ENCODE peak calls at places on chromosomes 16 and 17, in seven cellular contexts. A is foreskin keratinocyte, T is testis, B is cardiac fibroblast, L is GM10248, U is heart left ventricle, R is left lung. X is an unnamed sample.
A peak's percentile ranks its signal among the peaks of the same experiment; 100 is the strongest.

GRCh38 chr17:41967141-41967920 is 736 bp downstream of the CNP start:
- DNase-seq in A (peak; percentile 17), T (peak; percentile 76), B (peak; percentile 30), L (peak; percentile 39), U (peak; percentile 69), R (peak; percentile 83), X (peak; percentile 55)

GRCh38 chr16:12159672-12160071 is 183.1 kb downstream of the SNX29 start:
- DNase-seq in A (no peak), T (no peak), B (no peak), L (no peak), U (no peak), R (no peak), X (no peak)

GRCh38 chr16:31513126-31513525 is 4.9 kb upstream of the RUSF1 start:
- DNase-seq in A (peak; percentile 87), T (no peak), B (peak; percentile 59), L (no peak), U (no peak), R (no peak), X (no peak)

GRCh38 chr17:34527908-34528470 is 51.4 kb upstream of the TMEM132E start:
- DNase-seq in A (no peak), T (no peak), B (no peak), L (no peak), U (no peak), R (no peak), X (no peak)

GRCh38 chr17:73015722-73016276 is 76.7 kb downstream of the SLC39A11 start:
- DNase-seq in A (no peak), T (no peak), B (no peak), L (no peak), U (no peak), R (no peak), X (no peak)

GRCh38 chr16:21159281-21159951 is 942 bp downstream of the LDAF1 start:
- DNase-seq in A (peak; percentile 54), T (peak; percentile 61), B (peak; percentile 13), L (peak; percentile 56), U (peak; percentile 68), R (peak; percentile 87), X (peak; percentile 10)

GRCh38 chr17:79851461-79851817 is 12.2 kb upstream of the CBX4 start:
- DNase-seq in A (peak; percentile 89), T (no peak), B (no peak), L (no peak), U (no peak), R (peak; percentile 84), X (no peak)

GRCh38 chr16:5033256-5034166 is at the start of gene NAGPA:
- DNase-seq in A (peak; percentile 76), T (peak; percentile 95), B (peak; percentile 90), L (peak; percentile 93), U (peak; percentile 93), R (peak; percentile 95), X (peak; percentile 82)

GRCh38 chr17:78844301-78845005 is 3.8 kb upstream of the USP36 start:
- DNase-seq in A (peak; percentile 32), T (no peak), B (peak; percentile 29), L (no peak), U (no peak), R (no peak), X (no peak)

GRCh38 chr17:78583091-78583490 is 5.9 kb upstream of the DNAH17 start:
- DNase-seq in A (no peak), T (no peak), B (no peak), L (no peak), U (no peak), R (peak; percentile 49), X (no peak)

GRCh38 chr17:5861246-5861645 is 208.9 kb upstream of the WSCD1 start:
- DNase-seq in A (no peak), T (no peak), B (no peak), L (no peak), U (no peak), R (no peak), X (no peak)

GRCh38 chr17:19461681-19462080 is 50.6 kb downstream of the RNF112 start:
- DNase-seq in A (no peak), T (no peak), B (no peak), L (no peak), U (no peak), R (no peak), X (no peak)

GRCh38 chr17:44977740-44978584 is 9.9 kb upstream of the C1QL1 start:
- DNase-seq in A (no peak), T (no peak), B (no peak), L (no peak), U (no peak), R (no peak), X (no peak)

GRCh38 chr17:44981221-44981968 is 13.3 kb upstream of the C1QL1 start:
- DNase-seq in A (peak; percentile 61), T (no peak), B (peak; percentile 47), L (no peak), U (no peak), R (no peak), X (no peak)

GRCh38 chr17:44982113-44982702 is 14.1 kb upstream of the C1QL1 start:
- DNase-seq in A (no peak), T (no peak), B (no peak), L (no peak), U (no peak), R (no peak), X (no peak)

GRCh38 chr17:44978807-44979206 is 10.7 kb upstream of the C1QL1 start:
- DNase-seq in A (no peak), T (no peak), B (no peak), L (no peak), U (no peak), R (no peak), X (no peak)

DNA sequence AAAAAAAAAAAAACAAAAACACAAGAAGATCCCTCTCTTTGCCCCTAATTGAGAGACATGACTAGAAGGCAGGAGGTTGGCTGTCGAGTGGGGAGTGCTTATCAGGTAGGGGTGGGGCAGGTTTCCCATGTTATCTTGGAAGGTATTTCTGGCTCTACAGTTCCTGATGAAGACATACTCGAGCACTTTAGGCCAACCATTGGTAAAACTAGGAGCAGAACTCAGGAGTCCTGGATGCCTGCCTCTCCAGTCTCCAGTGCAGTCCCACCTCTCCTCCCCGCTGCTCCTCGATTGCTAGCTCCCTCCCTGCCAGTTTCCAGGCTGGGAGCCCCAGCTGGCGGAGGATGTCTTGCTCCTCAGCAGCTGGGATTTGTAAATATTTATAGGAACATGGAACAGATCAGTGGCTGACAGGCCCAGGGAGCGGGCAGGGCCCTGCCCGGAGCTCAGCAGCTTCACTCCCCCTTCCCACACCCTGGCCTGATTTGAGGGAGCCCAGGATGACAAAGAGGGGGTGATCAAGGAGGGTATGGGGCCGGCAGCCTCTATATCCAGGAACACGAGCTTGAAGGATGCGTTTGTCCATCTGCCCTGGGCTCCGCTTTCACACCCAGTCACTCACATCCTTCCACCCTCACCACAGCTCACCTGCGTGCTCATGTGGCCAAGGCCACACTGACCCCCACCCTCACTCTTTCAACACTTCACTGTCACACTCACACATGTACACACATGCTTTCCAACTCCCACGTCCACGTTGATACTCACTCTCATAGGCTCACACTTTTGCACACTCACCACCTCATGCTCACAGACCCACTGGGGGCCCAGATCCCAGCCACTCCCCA is 11.5 kb upstream of the C1QL1 start:
- DNase-seq in A (no peak), T (no peak), B (no peak), L (no peak), U (no peak), R (peak; percentile 54), X (no peak)
- TF ChIP-seq CTCF in A (no peak), T (no peak), B (no peak), L (no peak), U (no peak), R (no peak), X (no peak)

DNA sequence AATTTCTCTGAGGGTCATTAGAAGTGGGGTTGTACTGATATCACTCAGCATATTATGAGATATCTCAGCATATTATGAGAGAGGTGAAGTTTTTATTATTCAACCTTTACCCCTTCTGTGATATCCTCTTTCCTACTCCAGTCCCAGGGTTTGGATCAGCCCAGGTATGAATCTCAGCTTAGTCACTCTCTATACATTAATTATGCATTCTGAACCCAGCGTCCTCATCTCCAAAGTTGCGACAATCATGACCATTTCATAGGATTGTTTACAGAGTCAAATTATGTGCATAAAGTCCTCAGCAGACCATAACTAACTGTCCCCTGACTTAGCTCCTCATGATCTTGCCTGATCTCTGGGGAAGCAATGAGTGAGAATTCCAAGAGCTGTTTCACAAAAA is 20.5 kb upstream of the BLMH start:
- DNase-seq in A (peak; percentile 52), T (no peak), B (no peak), L (no peak), U (no peak), R (no peak), X (no peak)
- TF ChIP-seq CTCF in A (no peak), T (no peak), B (no peak), L (no peak), U (no peak), R (no peak), X (no peak)

GRCh38 chr16:25107466-25107792 is 4.1 kb upstream of the LCMT1 start:
- DNase-seq in A (no peak), T (no peak), B (no peak), L (no peak), U (no peak), R (peak; percentile 36), X (no peak)

GRCh38 chr16:25108054-25108453 is 3.5 kb upstream of the LCMT1 start:
- DNase-seq in A (no peak), T (no peak), B (no peak), L (peak; percentile 36), U (no peak), R (no peak), X (peak; percentile 16)

GRCh38 chr16:25110392-25110947 is 1.1 kb upstream of the LCMT1 start:
- DNase-seq in A (no peak), T (no peak), B (no peak), L (no peak), U (no peak), R (no peak), X (peak; percentile 44)

GRCh38 chr16:25109643-25110042 is 1.9 kb upstream of the LCMT1 start:
- DNase-seq in A (peak; percentile 94), T (peak; percentile 54), B (peak; percentile 91), L (no peak), U (no peak), R (no peak), X (no peak)

DNA sequence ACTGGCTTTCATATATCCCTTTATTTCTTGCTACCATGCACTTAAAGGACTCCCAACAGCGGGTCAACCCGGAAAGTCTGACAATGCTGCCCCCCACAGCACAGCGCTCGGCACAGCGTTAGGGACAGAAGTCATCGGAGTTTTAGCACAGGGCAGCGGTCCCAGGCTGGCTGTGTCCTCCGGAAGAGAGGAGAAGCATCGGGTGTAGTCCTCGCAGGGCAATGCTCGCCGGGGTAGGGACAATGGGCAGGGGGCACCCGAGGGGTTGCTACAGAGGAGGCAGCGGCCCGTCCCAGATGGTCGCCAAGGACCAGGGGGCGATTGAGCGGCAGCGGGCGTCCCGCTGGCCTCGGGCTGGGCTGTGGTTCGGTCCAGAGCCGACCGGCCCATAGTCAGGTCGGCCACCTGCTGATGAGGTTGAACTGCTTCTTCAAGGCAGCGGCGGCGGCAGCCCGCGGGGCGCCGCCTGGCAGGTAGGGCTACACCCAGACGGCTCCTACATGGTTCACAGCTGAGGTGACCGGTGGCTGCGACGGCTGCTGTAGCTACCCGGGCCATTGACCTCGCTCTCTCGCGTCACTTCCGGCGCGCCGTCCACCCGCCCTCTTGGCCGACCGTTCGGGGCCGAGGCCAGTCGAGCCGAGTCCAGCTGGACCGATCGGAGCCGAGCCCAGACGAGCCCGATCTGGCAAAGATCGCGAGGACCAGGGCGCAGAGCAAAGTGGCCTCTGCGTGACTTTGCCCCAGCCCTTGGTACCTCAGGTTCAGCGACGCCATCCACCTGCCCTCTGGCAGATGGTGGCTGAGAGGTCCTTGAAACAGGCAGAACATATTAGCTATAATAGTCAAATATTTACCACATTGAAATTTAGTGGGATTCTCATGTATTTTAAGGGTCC is 4.7 kb upstream of the LCMT1 start:
- DNase-seq in A (peak; percentile 44), T (peak; percentile 98), B (peak; percentile 87), L (peak; percentile 91), U (peak; percentile 97), R (peak; percentile 100), X (no peak)
- TF ChIP-seq CTCF in A (peak; percentile 37), T (no peak), B (no peak), L (peak; percentile 75), U (peak; percentile 28), R (no peak), X (no peak)

GRCh38 chr16:89170346-89171215 is 967 bp upstream of the CDH15 start:
- DNase-seq in A (no peak), T (no peak), B (no peak), L (no peak), U (peak; percentile 64), R (peak; percentile 86), X (peak; percentile 42)
- TF ChIP-seq CTCF in A (peak; percentile 30), T (no peak), B (no peak), L (no peak), U (no peak), R (no peak), X (peak; percentile 61)